ENCODE peak calls at places on chromosomes 5 and 9, in nine cellular contexts. Q is activated naive CD4-positive, alpha-beta T cell; S is stimulated activated CD4-positive, alpha-beta T cell treated with anti-CD3 and anti-CD28 coated beads, Interleukin-2, amount 100 ng/mL, for 48 hours; K is cardiac fibroblast; Y is T-helper 2 cell; G is AML-193; P is body of pancreas; O is Calu3; E is cardiac muscle cell. C is an unnamed sample.

GRCh38 chr9:26129216-26129615 is 451.0 kb upstream of the TUSC1 start:
- DNase-seq in Q (no peak), S (no peak), K (peak), Y (no peak), G (no peak), P (no peak), O (no peak), E (no peak), C (no peak)

GRCh38 chr9:37370968-37371563 is 51.4 kb upstream of the GRHPR start:
- DNase-seq in Q (no peak), S (no peak), K (no peak), Y (no peak), G (no peak), P (no peak), O (no peak), E (no peak), C (no peak)

GRCh38 chr5:75523275-75523674 is 11.6 kb downstream of the POLK start:
- DNase-seq in Q (no peak), S (no peak), K (no peak), Y (no peak), G (no peak), P (no peak), O (no peak), E (no peak), C (no peak)

GRCh38 chr5:151082274-151082902 is 1.6 kb upstream of the TNIP1 start:
- DNase-seq in Q (no peak), S (no peak), K (no peak), Y (no peak), G (no peak), P (no peak), O (peak), E (peak), C (peak)

GRCh38 chr9:115686069-115686468 is 467.5 kb upstream of the PAPPA start:
- DNase-seq in Q (no peak), S (no peak), K (peak), Y (no peak), G (no peak), P (no peak), O (no peak), E (no peak), C (no peak)

GRCh38 chr9:69265891-69266290 is 59.1 kb upstream of the ENTREP1 start:
- DNase-seq in Q (no peak), S (no peak), K (peak), Y (no peak), G (no peak), P (no peak), O (no peak), E (no peak), C (no peak)

GRCh38 chr9:35856882-35857281 is 13.3 kb downstream of the OR13J1 start:
- DNase-seq in Q (no peak), S (no peak), K (no peak), Y (no peak), G (no peak), P (no peak), O (no peak), E (no peak), C (peak)

GRCh38 chr9:5566054-5566618 is 55.8 kb downstream of the PDCD1LG2 start:
- DNase-seq in Q (no peak), S (no peak), K (no peak), Y (no peak), G (peak), P (no peak), O (no peak), E (no peak), C (no peak)

GRCh38 chr5:117318528-117318927 is 743.9 kb upstream of the SEMA6A start:
- DNase-seq in Q (no peak), S (no peak), K (no peak), Y (no peak), G (no peak), P (no peak), O (no peak), E (no peak), C (no peak)

GRCh38 chr5:119037496-119038215 is 33.2 kb upstream of the DMXL1 start:
- DNase-seq in Q (no peak), S (no peak), K (no peak), Y (no peak), G (no peak), P (peak), O (peak), E (no peak), C (no peak)

GRCh38 chr9:36451949-36452348 is 51.9 kb upstream of the RNF38 start:
- DNase-seq in Q (no peak), S (no peak), K (no peak), Y (no peak), G (no peak), P (no peak), O (no peak), E (no peak), C (no peak)

C was measured in hepatocyte.